ENCODE peak calls at places on chromosomes 11 and 22, in ten cellular contexts. V is tibial nerve, K is psoas muscle, X is fibroblast of pulmonary artery, O is adrenal gland, F is AG09309, G is dorsolateral prefrontal cortex, I is Peyer's patch, A is RWPE2, Z is PC-9. H is an unnamed sample.

GRCh38 chr11:133323354-133323753 is 208.9 kb downstream of the OPCML start:
- DNase-seq in K (no peak), O (no peak), I (no peak), X (no peak), V (no peak), G (no peak), Z (no peak), F (no peak), A (no peak), H (no peak)

GRCh38 chr11:18394928-18395734 is 768 bp downstream of the LDHA start:
- DNase-seq in G (no peak), V (peak), A (no peak), O (no peak), I (peak), F (no peak), K (no peak), X (peak), Z (no peak), H (no peak)

GRCh38 chr11:9796276-9796675 is 132.4 kb downstream of the SWAP70 start:
- DNase-seq in K (no peak), X (no peak), G (no peak), Z (no peak), O (no peak), A (no peak), I (no peak), V (no peak), F (no peak), H (no peak)

GRCh38 chr11:11849127-11849746 is 7.5 kb downstream of the USP47 start:
- DNase-seq in A (no peak), O (peak), F (no peak), Z (peak), K (peak), I (peak), G (no peak), V (peak), X (peak), H (peak)

GRCh38 chr11:44255406-44256071 is 54.4 kb downstream of the ALX4 start:
- DNase-seq in V (no peak), O (no peak), F (no peak), K (no peak), X (no peak), G (no peak), Z (no peak), I (no peak), A (no peak), H (no peak)

GRCh38 chr11:86745571-86745970 is 54.8 kb upstream of the PRSS23 start:
- DNase-seq in F (no peak), Z (no peak), A (no peak), O (no peak), K (no peak), V (no peak), G (no peak), I (no peak), X (no peak), H (no peak)

GRCh38 chr11:2368851-2369180 is 8.3 kb upstream of the CD81 start:
- DNase-seq in X (no peak), K (no peak), I (no peak), F (no peak), A (no peak), Z (no peak), V (no peak), O (no peak), G (no peak), H (no peak)

GRCh38 chr11:66313321-66314185 is 3.3 kb downstream of the CD248 start:
- DNase-seq in Z (no peak), X (peak), I (no peak), O (no peak), A (peak), G (no peak), V (no peak), K (peak), F (no peak), H (peak)

GRCh38 chr22:23108324-23109078 is 33.3 kb downstream of the RSPH14 start:
- DNase-seq in F (no peak), Z (no peak), G (no peak), I (no peak), O (no peak), X (no peak), A (no peak), V (no peak), K (no peak), H (no peak)

GRCh38 chr11:108726077-108726800 is 61.4 kb downstream of the DDX10 start:
- DNase-seq in O (no peak), G (no peak), K (no peak), F (no peak), A (no peak), Z (no peak), V (no peak), X (no peak), I (no peak), H (no peak)

GRCh38 chr11:20088368-20089260 is 71.7 kb downstream of the DBX1 start:
- DNase-seq in Z (no peak), G (no peak), V (no peak), I (no peak), X (peak), O (no peak), F (no peak), K (no peak), A (no peak), H (peak)

GRCh38 chr22:27987557-27987956 is 68.5 kb upstream of the PITPNB start:
- DNase-seq in Z (no peak), X (peak), K (no peak), O (no peak), A (no peak), G (peak), F (peak), V (no peak), I (peak), H (peak)

GRCh38 chr11:2417856-2418705 is 17.5 kb downstream of the TSSC4 start:
- DNase-seq in O (no peak), A (no peak), K (no peak), F (no peak), V (no peak), I (no peak), G (no peak), X (no peak), Z (no peak), H (no peak)

GRCh38 chr22:16601437-16602223 is 9.0 kb upstream of the CCT8L2 start:
- DNase-seq in O (no peak), I (no peak), Z (no peak), G (no peak), A (no peak), V (no peak), X (peak), F (no peak), K (peak), H (peak)

GRCh38 chr11:73950869-73951710 is at the start of gene DNAJB13:
- DNase-seq in I (peak), A (no peak), F (no peak), K (no peak), X (peak), G (peak), O (peak), Z (peak), V (no peak), H (peak)

GRCh38 chr11:126654886-126655806 is 299.7 kb downstream of the ST3GAL4 start:
- DNase-seq in A (no peak), Z (no peak), I (no peak), V (no peak), K (no peak), F (no peak), O (no peak), X (no peak), G (no peak), H (peak)
- H3K4me3 ChIP-seq in A (no peak), Z (no peak), I (no peak), V (no peak), K (no peak), F (no peak), O (no peak), X (no peak), G (no peak), H (no peak)

GRCh38 chr11:113163291-113164030 is 150.9 kb upstream of the TTC12 start:
- DNase-seq in A (no peak), X (peak), I (no peak), V (peak), F (no peak), K (no peak), O (peak), G (no peak), Z (no peak), H (peak)
- TF ChIP-seq CTCF in A (no peak), X (peak), I (no peak), V (peak), F (no peak), K (no peak), O (no peak), G (peak), Z (no peak), H (peak)

DNA sequence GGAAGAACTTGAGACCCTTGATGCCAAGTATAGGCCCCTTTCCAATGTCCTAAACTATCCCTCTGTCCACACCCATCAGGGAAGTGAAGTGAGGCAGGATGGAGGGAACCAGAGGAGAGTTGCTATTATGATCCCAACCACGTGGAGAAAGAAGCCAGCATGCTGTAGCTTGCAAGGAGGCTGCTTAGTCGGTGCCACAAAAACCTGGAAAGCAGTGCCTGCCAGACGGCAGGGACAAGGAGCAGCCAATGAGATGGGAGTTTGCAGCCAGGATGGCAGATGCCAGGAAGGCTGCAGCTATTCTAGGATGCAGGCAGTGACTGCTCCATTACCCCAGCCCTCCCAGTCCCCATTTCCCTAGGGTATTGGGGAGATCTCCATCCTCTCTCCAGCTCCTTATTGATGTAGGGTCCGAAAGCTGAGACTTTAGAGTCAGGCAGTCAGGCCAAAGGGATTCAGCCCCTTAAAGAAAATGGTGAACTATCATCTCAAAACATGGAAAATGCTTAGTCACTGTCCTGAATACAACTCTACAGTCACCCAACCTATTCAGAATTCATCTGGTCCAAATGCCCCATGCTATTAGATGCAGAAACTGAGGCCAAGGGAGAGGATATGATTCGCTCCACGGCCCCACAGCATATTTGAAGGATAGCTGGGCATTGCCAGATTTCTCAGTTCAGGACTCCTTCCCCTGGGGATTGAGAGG is 18.4 kb upstream of the LRRC55 start:
- DNase-seq in A (no peak), Z (no peak), K (no peak), G (peak), V (no peak), X (no peak), O (no peak), F (no peak), I (no peak), H (no peak)
- H3K4me3 ChIP-seq in A (no peak), Z (no peak), K (no peak), G (no peak), V (no peak), X (no peak), O (no peak), F (no peak), I (no peak), H (no peak)

GRCh38 chr11:7904910-7905309 is 26.2 kb downstream of the OR10A6 start:
- DNase-seq in V (no peak), O (no peak), K (no peak), A (no peak), I (no peak), G (no peak), X (peak), Z (no peak), F (peak), H (peak)
- TF ChIP-seq CTCF in V (peak), O (no peak), K (no peak), A (peak), I (no peak), G (no peak), X (peak), Z (peak), F (peak), H (peak)

GRCh38 chr11:130272336-130272735 is 42.4 kb downstream of the ZBTB44 start:
- DNase-seq in V (no peak), G (no peak), K (no peak), O (no peak), Z (no peak), A (no peak), X (no peak), I (no peak), F (no peak), H (no peak)
- H3K4me3 ChIP-seq in V (no peak), G (no peak), K (no peak), O (no peak), Z (no peak), A (no peak), X (no peak), I (no peak), F (no peak), H (no peak)